ENCODE peak calls at places on chromosomes 6 and 20, in seven cellular contexts. P, H, Z, D, Q, F and E are unnamed samples.

GRCh38 chr6:46010771-46011170 is 4.9 kb downstream of the CLIC5 start:
- DNase-seq in P (no peak), H (no peak), Z (no peak), D (no peak), Q (no peak), F (no peak), E (no peak)

GRCh38 chr6:17501442-17501841 is 98.7 kb upstream of the FAM8A1 start:
- DNase-seq in P (no peak), H (no peak), Z (no peak), D (no peak), Q (no peak), F (no peak), E (no peak)

GRCh38 chr6:54308240-54308639 is at the start of gene TINAG:
- DNase-seq in P (no peak), H (no peak), Z (no peak), D (no peak), Q (no peak), F (no peak), E (no peak)

GRCh38 chr6:1729752-1730140 is 120.0 kb downstream of the FOXC1 start:
- DNase-seq in P (no peak), H (no peak), Z (no peak), D (no peak), Q (no peak), F (no peak), E (no peak)

GRCh38 chr6:41462980-41463930 is 82.9 kb upstream of the FOXP4 start:
- DNase-seq in P (no peak), H (no peak), Z (no peak), D (peak; percentile 64), Q (no peak), F (peak; percentile 49), E (peak; percentile 64)

GRCh38 chr6:110322151-110323003 is 35.8 kb downstream of the METTL24 start:
- DNase-seq in P (no peak), H (no peak), Z (no peak), D (no peak), Q (no peak), F (peak; percentile 37), E (no peak)

GRCh38 chr20:6418732-6419131 is 295.9 kb upstream of the FERMT1 start:
- DNase-seq in P (no peak), H (no peak), Z (no peak), D (no peak), Q (no peak), F (no peak), E (no peak)

GRCh38 chr6:142728367-142728766 is 216.6 kb downstream of the HIVEP2 start:
- DNase-seq in P (peak; percentile 64), H (no peak), Z (no peak), D (peak; percentile 54), Q (no peak), F (no peak), E (no peak)